ENCODE peak calls at places on chromosome 22, in four cellular contexts. One of them, this sample, is unnamed.

GRCh38 chr22:27240298-27240885 is 561.2 kb downstream of the MN1 start:
- DNase-seq in AG09319: no peak
- DNase-seq in AG10803: peak; percentile 19
- DNase-seq in transverse colon: no peak
- DNase-seq in this sample: peak; percentile 36

GRCh38 chr22:45006873-45007246 is 2.9 kb downstream of the PHF21B start:
- DNase-seq in AG09319: no peak
- DNase-seq in AG10803: no peak
- DNase-seq in transverse colon: no peak
- DNase-seq in this sample: no peak

GRCh38 chr22:35783943-35784614 is 66.4 kb downstream of the APOL5 start:
- DNase-seq in AG09319: no peak
- DNase-seq in AG10803: peak; percentile 79
- DNase-seq in transverse colon: no peak
- DNase-seq in this sample: no peak

GRCh38 chr22:48553694-48554308 is 1273.9 kb downstream of the BRD1 start:
- DNase-seq in AG09319: no peak
- DNase-seq in AG10803: no peak
- DNase-seq in transverse colon: no peak
- DNase-seq in this sample: no peak

GRCh38 chr22:28005513-28005912 is 86.5 kb upstream of the PITPNB start:
- DNase-seq in AG09319: no peak
- DNase-seq in AG10803: no peak
- DNase-seq in transverse colon: no peak
- DNase-seq in this sample: no peak

GRCh38 chr22:24803064-24803542 is 2.9 kb upstream of the SGSM1 start:
- DNase-seq in AG09319: no peak
- DNase-seq in AG10803: peak; percentile 26
- DNase-seq in transverse colon: peak; percentile 71
- DNase-seq in this sample: peak; percentile 81

GRCh38 chr22:49699476-49699875 is 128.2 kb downstream of the BRD1 start:
- DNase-seq in AG09319: no peak
- DNase-seq in AG10803: no peak
- DNase-seq in transverse colon: no peak
- DNase-seq in this sample: no peak

GRCh38 chr22:41124086-41124485 is 31.7 kb downstream of the EP300 start:
- DNase-seq in AG09319: no peak
- DNase-seq in AG10803: no peak
- DNase-seq in transverse colon: no peak
- DNase-seq in this sample: no peak

GRCh38 chr22:29625090-29625825 is 21.8 kb downstream of the NF2 start:
- DNase-seq in AG09319: peak; percentile 38
- DNase-seq in AG10803: peak; percentile 93
- DNase-seq in transverse colon: peak; percentile 34
- DNase-seq in this sample: peak; percentile 59

GRCh38 chr22:36055376-36056310 is 27.0 kb upstream of the RBFOX2 start:
- DNase-seq in AG09319: no peak
- DNase-seq in AG10803: peak; percentile 42
- DNase-seq in transverse colon: no peak
- DNase-seq in this sample: no peak

GRCh38 chr22:50531546-50532352 is 1.9 kb upstream of the TYMP start:
- DNase-seq in AG09319: no peak
- DNase-seq in AG10803: peak; percentile 77
- DNase-seq in transverse colon: peak; percentile 84
- DNase-seq in this sample: peak; percentile 84

GRCh38 chr22:49767355-49768062 is 60.2 kb downstream of the BRD1 start:
- DNase-seq in AG09319: no peak
- DNase-seq in AG10803: peak; percentile 39
- DNase-seq in transverse colon: peak; percentile 13
- DNase-seq in this sample: peak; percentile 28

GRCh38 chr22:38957046-38957770 is at the start of gene APOBEC3A:
- DNase-seq in AG09319: no peak
- DNase-seq in AG10803: no peak
- DNase-seq in transverse colon: peak; percentile 82
- DNase-seq in this sample: peak; percentile 56

GRCh38 chr22:44192098-44192810 is 11.5 kb downstream of the PARVG start:
- DNase-seq in AG09319: no peak
- DNase-seq in AG10803: no peak
- DNase-seq in transverse colon: no peak
- DNase-seq in this sample: peak; percentile 49

GRCh38 chr22:49393526-49393925 is 434.1 kb downstream of the BRD1 start:
- DNase-seq in AG09319: no peak
- DNase-seq in AG10803: no peak
- DNase-seq in transverse colon: no peak
- DNase-seq in this sample: no peak

GRCh38 chr22:49124588-49124987 is 703.1 kb downstream of the BRD1 start:
- DNase-seq in AG09319: no peak
- DNase-seq in AG10803: no peak
- DNase-seq in transverse colon: no peak
- DNase-seq in this sample: no peak

GRCh38 chr22:17239156-17239701 is 20.0 kb upstream of the ADA2 start:
- DNase-seq in AG09319: no peak
- DNase-seq in AG10803: no peak
- DNase-seq in transverse colon: no peak
- DNase-seq in this sample: no peak

GRCh38 chr22:41862160-41862529 is 29.2 kb downstream of the SREBF2 start:
- DNase-seq in AG09319: no peak
- DNase-seq in AG10803: no peak
- DNase-seq in transverse colon: no peak
- DNase-seq in this sample: no peak

GRCh38 chr22:27754247-27754887 is 47.2 kb downstream of the MN1 start:
- DNase-seq in AG09319: no peak
- DNase-seq in AG10803: peak; percentile 45
- DNase-seq in transverse colon: no peak
- DNase-seq in this sample: no peak

GRCh38 chr22:27801616-27802388 is at the start of gene MN1:
- DNase-seq in AG09319: no peak
- DNase-seq in AG10803: no peak
- DNase-seq in transverse colon: peak; percentile 25
- DNase-seq in this sample: peak; percentile 54

GRCh38 chr22:17065433-17065832 is 19.4 kb upstream of the IL17RA start:
- DNase-seq in AG09319: no peak
- DNase-seq in AG10803: no peak
- DNase-seq in transverse colon: no peak
- DNase-seq in this sample: no peak

GRCh38 chr22:46054091-46054877 is 77.3 kb upstream of the WNT7B start:
- DNase-seq in AG09319: peak; percentile 71
- DNase-seq in AG10803: peak; percentile 88
- DNase-seq in transverse colon: peak; percentile 70
- DNase-seq in this sample: peak; percentile 47

GRCh38 chr22:44329179-44329796 is 16.5 kb upstream of the SHISAL1 start:
- DNase-seq in AG09319: no peak
- DNase-seq in AG10803: no peak
- DNase-seq in transverse colon: peak; percentile 44
- DNase-seq in this sample: peak; percentile 51

GRCh38 chr22:40183029-40183581 is 5.4 kb downstream of the TNRC6B start:
- DNase-seq in AG09319: no peak
- DNase-seq in AG10803: peak; percentile 92
- DNase-seq in transverse colon: peak; percentile 33
- DNase-seq in this sample: no peak

GRCh38 chr22:48677168-48677520 is 1150.5 kb downstream of the BRD1 start:
- DNase-seq in AG09319: no peak
- DNase-seq in AG10803: no peak
- DNase-seq in transverse colon: no peak
- DNase-seq in this sample: no peak

GRCh38 chr22:40019681-40020080 is 24.9 kb downstream of the FAM83F start:
- DNase-seq in AG09319: no peak
- DNase-seq in AG10803: no peak
- DNase-seq in transverse colon: no peak
- DNase-seq in this sample: no peak

GRCh38 chr22:22074634-22075381 is 92.2 kb upstream of the TOP3B start:
- DNase-seq in AG09319: no peak
- DNase-seq in AG10803: no peak
- DNase-seq in transverse colon: no peak
- DNase-seq in this sample: peak; percentile 38

GRCh38 chr22:48708558-48709245 is 1119.0 kb downstream of the BRD1 start:
- DNase-seq in AG09319: no peak
- DNase-seq in AG10803: no peak
- DNase-seq in transverse colon: no peak
- DNase-seq in this sample: no peak

GRCh38 chr22:45127866-45128265 is 35.9 kb upstream of the NUP50 start:
- DNase-seq in AG09319: no peak
- DNase-seq in AG10803: peak; percentile 72
- DNase-seq in transverse colon: no peak
- DNase-seq in this sample: no peak

GRCh38 chr22:37781434-37782059 is 26.2 kb upstream of the GCAT start:
- DNase-seq in AG09319: no peak
- DNase-seq in AG10803: no peak
- DNase-seq in transverse colon: no peak
- DNase-seq in this sample: no peak

GRCh38 chr22:37777122-37777687 is 30.5 kb upstream of the GCAT start:
- DNase-seq in AG09319: peak; percentile 31
- DNase-seq in AG10803: peak; percentile 89
- DNase-seq in transverse colon: peak; percentile 74
- DNase-seq in this sample: peak; percentile 85

GRCh38 chr22:37784829-37785495 is 22.8 kb upstream of the GCAT start:
- DNase-seq in AG09319: no peak
- DNase-seq in AG10803: no peak
- DNase-seq in transverse colon: peak; percentile 84
- DNase-seq in this sample: peak; percentile 79

GRCh38 chr22:37778370-37779009 is 29.2 kb upstream of the GCAT start:
- DNase-seq in AG09319: no peak
- DNase-seq in AG10803: no peak
- DNase-seq in transverse colon: no peak
- DNase-seq in this sample: no peak

DNA sequence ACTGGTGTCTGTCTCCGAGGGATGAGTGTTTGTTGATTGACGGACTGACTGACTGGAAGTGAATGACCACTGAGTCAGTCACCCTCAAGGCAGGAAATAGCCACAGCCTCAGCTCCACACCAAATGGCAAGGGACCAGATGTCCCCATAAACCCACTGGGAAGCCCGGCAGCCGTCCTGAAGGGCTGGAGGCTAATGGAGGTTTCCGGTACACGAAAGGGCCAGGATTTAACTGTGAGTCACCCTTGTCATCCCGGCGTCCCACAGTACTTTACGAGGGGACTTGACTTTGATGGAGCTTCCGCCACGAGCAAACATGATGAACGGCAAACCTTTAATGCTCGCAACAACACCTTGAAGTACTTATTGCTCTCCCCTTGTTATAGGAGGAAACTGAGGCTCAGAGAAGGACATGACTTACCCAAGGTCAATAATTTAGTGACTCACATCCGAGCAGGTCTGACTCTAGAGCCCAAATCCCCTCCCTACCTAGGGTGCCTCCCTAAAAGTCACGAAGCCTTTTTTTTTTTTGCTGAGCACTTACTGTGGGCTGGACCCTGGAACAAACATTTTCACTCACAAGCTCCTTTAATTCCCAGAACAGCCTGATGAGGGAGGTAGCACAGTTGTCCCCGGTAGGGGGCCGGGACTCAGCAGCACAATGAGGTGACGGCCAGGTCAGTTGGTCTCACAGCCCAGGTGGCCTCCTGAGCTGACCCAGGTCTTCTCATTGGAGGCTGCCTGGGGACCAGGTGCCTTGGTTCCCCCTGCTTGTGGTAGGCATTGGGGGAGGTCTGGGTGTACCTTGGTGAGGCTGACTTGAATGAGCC is 25.2 kb upstream of the GCAT start:
- DNase-seq in AG09319: no peak
- DNase-seq in AG10803: peak; percentile 65
- DNase-seq in transverse colon: no peak
- DNase-seq in this sample: peak; percentile 28
- TF ChIP-seq CTCF in AG09319: no peak
- TF ChIP-seq CTCF in AG10803: peak; percentile 31
- TF ChIP-seq CTCF in transverse colon: no peak
- TF ChIP-seq CTCF in this sample: peak; percentile 34

DNA sequence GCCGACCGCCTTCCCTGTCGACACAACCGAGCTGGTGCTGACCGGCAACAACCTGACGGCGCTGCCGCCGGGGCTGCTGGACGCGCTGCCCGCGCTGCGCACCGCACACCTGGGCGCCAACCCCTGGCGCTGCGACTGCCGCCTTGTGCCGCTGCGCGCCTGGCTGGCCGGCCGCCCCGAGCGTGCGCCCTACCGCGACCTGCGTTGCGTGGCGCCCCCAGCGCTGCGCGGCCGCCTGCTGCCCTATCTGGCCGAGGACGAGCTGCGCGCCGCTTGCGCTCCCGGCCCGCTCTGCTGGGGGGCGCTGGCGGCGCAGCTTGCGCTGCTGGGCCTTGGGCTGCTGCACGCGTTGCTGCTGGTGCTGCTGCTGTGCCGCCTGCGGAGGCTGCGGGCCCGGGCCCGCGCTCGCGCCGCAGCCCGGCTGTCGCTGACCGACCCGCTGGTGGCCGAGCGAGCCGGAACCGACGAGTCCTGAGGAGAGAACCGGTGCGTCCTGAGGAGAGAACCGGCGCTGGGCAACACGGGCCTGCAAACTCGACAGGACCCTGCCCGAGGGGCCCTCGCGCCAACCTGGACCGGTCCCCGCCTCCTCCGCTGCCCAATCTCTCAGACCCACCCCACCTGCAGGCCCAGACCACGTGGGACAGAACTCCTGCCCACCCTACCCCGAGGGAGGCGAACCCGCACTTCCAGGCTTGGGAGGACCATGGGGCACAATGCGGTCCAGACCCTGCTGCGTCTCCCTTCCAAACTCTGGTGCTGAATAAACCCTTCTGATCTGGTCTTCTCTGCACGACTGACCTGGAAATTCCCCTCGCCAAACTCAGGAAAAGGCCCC is 870 bp downstream of the GP1BB start:
- DNase-seq in AG09319: no peak
- DNase-seq in AG10803: no peak
- DNase-seq in transverse colon: no peak
- DNase-seq in this sample: peak; percentile 56
- TF ChIP-seq CTCF in AG09319: no peak
- TF ChIP-seq CTCF in AG10803: no peak
- TF ChIP-seq CTCF in transverse colon: no peak
- TF ChIP-seq CTCF in this sample: peak; percentile 9

DNA sequence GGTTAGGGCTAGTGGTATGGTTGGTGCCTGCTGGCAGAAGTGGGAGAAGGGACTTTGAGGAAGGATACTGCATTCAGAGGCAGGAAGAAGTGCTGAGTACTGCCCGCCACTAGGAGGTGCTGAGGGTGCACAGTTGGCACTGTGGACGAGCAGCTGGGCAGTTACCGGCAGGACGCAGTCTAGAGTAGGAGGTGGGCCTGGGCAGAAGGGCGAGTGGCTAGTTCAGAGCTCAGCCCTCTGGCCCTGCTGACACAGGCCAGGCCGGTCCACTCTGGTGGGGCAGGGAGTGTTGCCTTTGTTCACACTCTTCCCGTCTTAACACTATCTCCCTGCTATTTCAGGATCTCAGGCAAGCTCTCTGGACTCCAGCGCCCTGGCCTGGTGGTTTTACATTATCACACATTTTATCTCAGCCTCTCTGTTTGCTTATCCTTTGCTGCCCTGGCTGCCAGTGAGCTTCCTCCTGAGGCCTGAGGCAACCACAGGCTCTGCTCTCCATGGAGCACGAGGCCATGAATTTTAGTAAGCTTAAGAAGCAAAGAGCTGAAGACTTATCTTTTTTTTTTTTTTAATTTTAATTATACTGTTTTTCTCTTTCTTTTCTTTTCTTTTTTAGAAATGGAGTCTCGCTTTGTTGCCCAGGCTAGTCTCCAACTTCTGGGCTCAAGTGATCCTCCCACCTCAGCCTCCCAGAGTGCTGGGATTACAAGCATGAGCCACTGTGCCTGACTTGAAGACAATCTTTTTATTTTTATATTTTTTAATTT is 26.9 kb downstream of the SNAP29 start:
- DNase-seq in AG09319: peak; percentile 59
- DNase-seq in AG10803: peak; percentile 75
- DNase-seq in transverse colon: peak; percentile 90
- DNase-seq in this sample: peak; percentile 90
- TF ChIP-seq CTCF in AG09319: peak; percentile 98
- TF ChIP-seq CTCF in AG10803: peak; percentile 97
- TF ChIP-seq CTCF in transverse colon: peak; percentile 94
- TF ChIP-seq CTCF in this sample: peak; percentile 98

GRCh38 chr22:42901790-42902508 is 44.9 kb upstream of the ARFGAP3 start:
- DNase-seq in AG09319: no peak
- DNase-seq in AG10803: no peak
- DNase-seq in transverse colon: no peak
- DNase-seq in this sample: no peak
- TF ChIP-seq CTCF in AG09319: no peak
- TF ChIP-seq CTCF in AG10803: peak; percentile 27
- TF ChIP-seq CTCF in transverse colon: peak; percentile 29
- TF ChIP-seq CTCF in this sample: peak; percentile 25

This sample was measured in Calu3.